ENCODE peak calls at places on chromosomes 3 and 15, in four cellular contexts. D is right atrium auricular region, N is T-helper 1 cell, G is GM03348. I is an unnamed sample.

GRCh38 chr3:178271740-178272387 is 264.4 kb upstream of the KCNMB2 start:
- DNase-seq in D (no peak), G (no peak), N (no peak), I (no peak)

GRCh38 chr3:72719137-72719536 is 129.1 kb downstream of the SHQ1 start:
- DNase-seq in G (no peak), D (no peak), N (no peak), I (no peak)

GRCh38 chr15:82048809-82049208 is 3.0 kb upstream of the MEX3B start:
- DNase-seq in D (no peak), N (no peak), G (no peak), I (no peak)

GRCh38 chr15:41263891-41264351 is 32.9 kb downstream of the CHP1 start:
- DNase-seq in G (peak), D (no peak), N (no peak), I (no peak)

GRCh38 chr3:58864480-58864879 is 185.3 kb downstream of the CFAP20DC start:
- DNase-seq in D (no peak), G (no peak), N (no peak), I (no peak)

GRCh38 chr3:127040216-127040615 is 57.3 kb downstream of the PLXNA1 start:
- DNase-seq in N (no peak), G (no peak), D (no peak), I (no peak)

GRCh38 chr15:76057332-76058000 is 2.3 kb upstream of the TMEM266 start:
- DNase-seq in N (peak), D (no peak), G (peak), I (peak)

GRCh38 chr3:33364531-33365128 is 75.6 kb downstream of the UBP1 start:
- DNase-seq in N (no peak), G (no peak), D (no peak), I (no peak)

GRCh38 chr3:118987466-118987865 is 47.2 kb downstream of the IGSF11 start:
- DNase-seq in N (no peak), D (peak), G (peak), I (no peak)

GRCh38 chr3:178754852-178755510 is 218.7 kb downstream of the KCNMB2 start:
- DNase-seq in D (no peak), N (no peak), G (no peak), I (no peak)

GRCh38 chr3:20316238-20316637 is 130.2 kb upstream of the SGO1 start:
- DNase-seq in N (no peak), D (no peak), G (no peak), I (no peak)

GRCh38 chr3:157104521-157104920 is 55.4 kb downstream of the CCNL1 start:
- DNase-seq in N (no peak), G (peak), D (no peak), I (no peak)

GRCh38 chr3:149621218-149622005 is 36.4 kb downstream of the WWTR1 start:
- DNase-seq in N (peak), D (no peak), G (peak), I (no peak)

GRCh38 chr15:78811825-78812183 is 540 bp upstream of the ADAMTS7 start:
- DNase-seq in D (no peak), N (no peak), G (no peak), I (no peak)

GRCh38 chr3:98733055-98733777 is 29.9 kb upstream of the ST3GAL6 start:
- DNase-seq in D (no peak), N (no peak), G (peak), I (no peak)

GRCh38 chr15:89167267-89168176 is 53.9 kb downstream of the RLBP1 start:
- DNase-seq in G (peak), N (peak), D (peak), I (no peak)

GRCh38 chr3:113211370-113212154 is at the start of gene BOC:
- DNase-seq in G (peak), D (no peak), N (no peak), I (no peak)

GRCh38 chr15:85318048-85318731 is 62.2 kb upstream of the AKAP13 start:
- DNase-seq in D (no peak), N (peak), G (peak), I (no peak)

GRCh38 chr15:99264125-99264524 is 12.8 kb downstream of the LRRC28 start:
- DNase-seq in N (no peak), D (no peak), G (no peak), I (no peak)

GRCh38 chr15:66100761-66101160 is 152.8 kb downstream of the MEGF11 start:
- DNase-seq in N (no peak), D (no peak), G (no peak), I (no peak)

GRCh38 chr3:182697345-182697919 is 95.9 kb upstream of the ATP11B start:
- DNase-seq in G (no peak), D (no peak), N (no peak), I (peak)

GRCh38 chr15:94206463-94207167 is 24.7 kb upstream of the MCTP2 start:
- DNase-seq in G (peak), N (peak), D (no peak), I (no peak)

GRCh38 chr15:76553564-76553963 is 217.0 kb downstream of the ISL2 start:
- DNase-seq in G (no peak), D (no peak), N (no peak), I (no peak)

GRCh38 chr3:147407495-147408179 is 1.3 kb upstream of the ZIC4 start:
- DNase-seq in N (no peak), D (no peak), G (no peak), I (no peak)

GRCh38 chr15:99213187-99213811 is 36.1 kb downstream of the TTC23 start:
- DNase-seq in G (peak), N (peak), D (peak), I (no peak)

GRCh38 chr3:41338276-41338675 is 139.0 kb downstream of the CTNNB1 start:
- DNase-seq in D (no peak), G (peak), N (no peak), I (no peak)

GRCh38 chr15:100125627-100126231 is 216.0 kb downstream of the ADAMTS17 start:
- DNase-seq in G (no peak), D (peak), N (no peak), I (no peak)

GRCh38 chr3:136109499-136109898 is 86.6 kb downstream of the MSL2 start:
- DNase-seq in D (no peak), G (no peak), N (peak), I (no peak)

GRCh38 chr3:8888296-8888915 is 74.9 kb downstream of the RAD18 start:
- DNase-seq in D (no peak), N (no peak), G (peak), I (no peak)

GRCh38 chr3:72152551-72153476 is 367.9 kb upstream of the PROK2 start:
- DNase-seq in G (peak), N (no peak), D (peak), I (no peak)

GRCh38 chr15:39935241-39935640 is 1.3 kb downstream of the EIF2AK4 start:
- DNase-seq in G (no peak), N (no peak), D (no peak), I (no peak)

GRCh38 chr15:58501636-58502178 is 69.9 kb downstream of the LIPC start:
- DNase-seq in D (no peak), N (no peak), G (peak), I (no peak)

GRCh38 chr3:13780432-13781173 is 99.3 kb downstream of the WNT7A start:
- DNase-seq in N (no peak), G (no peak), D (no peak), I (no peak)

GRCh38 chr15:52709172-52709979 is 30.2 kb upstream of the ATOSA start:
- DNase-seq in N (no peak), G (no peak), D (no peak), I (peak)

GRCh38 chr3:29486087-29486486 is 205.2 kb downstream of the RBMS3 start:
- DNase-seq in D (no peak), G (peak), N (no peak), I (no peak)

GRCh38 chr3:171994646-171995441 is 44.5 kb upstream of the FNDC3B start:
- DNase-seq in N (no peak), G (peak), D (no peak), I (no peak)

I was measured in NCI-H1436.